ENCODE peak calls at places on chromosomes 11 and 22, in six cellular contexts. F, X, S, R, P and Z are unnamed samples.

GRCh38 chr22:49724893-49725489 is 102.7 kb downstream of the BRD1 start:
- DNase-seq in R (peak; percentile 46), F (peak; percentile 84), S (peak; percentile 92), X (peak; percentile 50), P (peak; percentile 64), Z (peak; percentile 81)

GRCh38 chr11:59182457-59183151 is 10.7 kb downstream of the DTX4 start:
- DNase-seq in S (no peak), R (peak; percentile 78), P (no peak), F (no peak), X (no peak), Z (peak; percentile 45)

GRCh38 chr11:61345170-61345610 is 12.2 kb downstream of the TKFC start:
- DNase-seq in F (no peak), X (no peak), P (no peak), R (no peak), S (no peak), Z (no peak)

GRCh38 chr11:47186076-47186936 is at the start of gene PACSIN3:
- DNase-seq in F (peak; percentile 78), P (peak; percentile 47), S (peak; percentile 63), X (peak; percentile 71), R (peak; percentile 61), Z (peak; percentile 28)

GRCh38 chr11:34773826-34774225 is 142.4 kb downstream of the APIP start:
- DNase-seq in P (no peak), R (no peak), X (no peak), F (no peak), S (no peak), Z (no peak)

GRCh38 chr11:15158351-15159015 is 43.8 kb downstream of the INSC start:
- DNase-seq in S (no peak), P (no peak), R (no peak), F (no peak), X (no peak), Z (no peak)

GRCh38 chr11:59669611-59670009 is 773 bp upstream of the PATL1 start:
- DNase-seq in P (no peak), R (peak; percentile 42), X (peak; percentile 53), F (peak; percentile 85), S (peak; percentile 33), Z (no peak)

GRCh38 chr11:134725939-134726639 is 314.0 kb upstream of the B3GAT1 start:
- DNase-seq in F (no peak), X (no peak), S (peak; percentile 30), R (peak; percentile 24), P (no peak), Z (no peak)

GRCh38 chr11:58494096-58494495 is 13.8 kb downstream of the OR5B21 start:
- DNase-seq in F (no peak), S (no peak), P (no peak), R (no peak), X (no peak), Z (no peak)

GRCh38 chr11:17013548-17014320 is 480 bp downstream of the PLEKHA7 start:
- DNase-seq in S (peak; percentile 33), F (peak; percentile 80), R (peak; percentile 56), X (no peak), P (no peak), Z (peak; percentile 11)

GRCh38 chr11:134662629-134663360 is 250.8 kb upstream of the B3GAT1 start:
- DNase-seq in X (no peak), F (no peak), P (no peak), S (no peak), R (no peak), Z (no peak)

GRCh38 chr11:128503231-128503991 is 83.9 kb downstream of the ETS1 start:
- DNase-seq in P (no peak), S (no peak), R (no peak), F (no peak), X (no peak), Z (peak; percentile 66)

GRCh38 chr22:39244496-39245129 is at the start of gene PDGFB:
- DNase-seq in F (no peak), R (peak; percentile 41), S (no peak), X (no peak), P (no peak), Z (no peak)

GRCh38 chr22:27111796-27112195 is 454.4 kb downstream of the MIAT start:
- DNase-seq in R (no peak), S (no peak), F (no peak), P (no peak), X (no peak), Z (no peak)

GRCh38 chr11:128351168-128351567 is 236.2 kb downstream of the ETS1 start:
- DNase-seq in R (no peak), F (no peak), X (no peak), P (no peak), S (no peak), Z (peak; percentile 20)

GRCh38 chr22:38923463-38924196 is 33.8 kb upstream of the APOBEC3A start:
- DNase-seq in F (peak; percentile 92), X (peak; percentile 80), R (peak; percentile 77), P (no peak), S (no peak), Z (no peak)

GRCh38 chr22:38831166-38831945 is 12.5 kb downstream of the NPTXR start:
- DNase-seq in S (no peak), X (no peak), F (no peak), R (no peak), P (no peak), Z (no peak)

DNA sequence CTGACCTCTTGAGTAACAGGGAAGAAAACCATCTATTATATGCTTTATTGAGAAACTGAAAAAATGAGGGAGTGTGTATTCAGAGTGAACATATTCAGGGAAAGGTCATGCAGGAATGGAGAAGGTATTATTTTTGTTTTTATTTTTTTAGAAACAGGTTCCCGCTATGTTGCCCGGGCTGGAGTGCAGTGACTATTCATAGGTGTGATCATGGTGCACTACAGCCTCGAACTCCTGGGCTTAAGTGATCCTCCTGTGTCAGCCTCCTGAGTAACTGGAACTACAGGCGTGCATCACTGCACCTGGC is 8.7 kb upstream of the RCE1 start:
- DNase-seq in R (no peak), S (no peak), F (no peak), P (no peak), X (no peak), Z (no peak)
- TF ChIP-seq CTCF in R (no peak), S (peak; percentile 47), F (no peak), P (no peak), X (peak; percentile 2), Z (no peak)

DNA sequence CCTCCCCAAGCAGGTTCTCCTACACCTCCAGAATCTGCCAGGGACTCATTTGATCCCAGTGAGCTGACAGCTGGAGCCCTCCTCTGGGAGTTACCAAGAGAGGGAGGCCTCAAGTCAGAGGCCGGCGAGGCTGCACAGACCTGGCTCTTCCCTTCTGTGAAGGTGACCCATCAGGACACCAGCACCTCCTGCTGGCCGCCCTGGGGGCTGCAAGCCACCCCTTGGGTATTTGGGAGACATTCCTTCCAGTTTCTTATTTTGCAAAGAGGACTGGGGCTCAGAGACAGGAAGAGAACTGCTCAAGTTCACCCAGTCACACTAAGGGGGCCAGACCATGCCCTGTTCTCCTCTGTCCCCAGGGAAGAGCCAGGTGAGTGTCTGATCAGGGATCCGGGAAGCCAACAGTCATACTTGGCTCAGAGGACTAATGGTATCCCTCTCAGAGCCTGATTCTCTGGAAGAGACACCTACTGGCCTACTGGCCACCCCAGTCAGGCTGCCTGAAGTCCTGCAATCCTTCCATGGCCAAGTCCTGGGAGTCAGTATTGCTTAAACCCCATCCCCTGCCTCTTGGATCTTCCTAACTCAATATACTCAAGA is 40.5 kb upstream of the RIC3 start:
- DNase-seq in R (no peak), F (no peak), X (no peak), P (peak; percentile 35), S (no peak), Z (peak; percentile 48)
- TF ChIP-seq CTCF in R (no peak), F (peak; percentile 27), X (peak; percentile 44), P (peak; percentile 89), S (peak; percentile 45), Z (peak; percentile 48)

DNA sequence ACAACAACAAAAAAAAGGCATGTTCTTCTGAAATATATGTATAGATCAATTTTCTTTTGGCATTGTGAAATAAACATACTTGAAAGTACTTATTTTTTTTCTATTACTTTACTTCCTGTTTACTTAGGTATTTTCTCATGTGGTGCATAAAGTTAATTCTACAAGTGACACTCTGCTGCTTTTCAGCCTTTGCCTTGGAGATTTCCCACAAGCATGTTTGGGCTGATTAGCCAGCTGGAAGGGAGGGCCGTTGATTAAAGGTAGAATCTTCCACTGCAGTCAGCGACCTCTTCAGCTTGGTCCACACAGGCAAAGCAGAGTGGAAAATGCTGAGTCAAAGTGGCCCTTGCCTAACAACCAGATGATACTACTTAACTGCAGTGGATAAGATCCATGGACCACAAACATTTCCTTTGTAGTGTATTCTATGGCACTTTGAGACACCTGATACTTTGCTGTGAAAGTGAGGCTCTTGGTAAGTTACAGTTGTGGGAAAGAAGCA is 176.0 kb downstream of the ARHGAP42 start:
- DNase-seq in X (no peak), F (peak; percentile 26), R (no peak), S (no peak), P (no peak), Z (peak; percentile 6)
- TF ChIP-seq CTCF in X (no peak), F (no peak), R (no peak), S (no peak), P (peak; percentile 15), Z (no peak)

GRCh38 chr11:94593030-94593429 is 25.9 kb downstream of the PIWIL4 start:
- DNase-seq in F (no peak), R (no peak), X (no peak), S (no peak), P (peak; percentile 24), Z (no peak)

GRCh38 chr11:94595061-94595460 is 27.9 kb downstream of the PIWIL4 start:
- DNase-seq in P (no peak), S (no peak), F (no peak), R (no peak), X (no peak), Z (no peak)

GRCh38 chr11:94602430-94603372 is 35.5 kb downstream of the PIWIL4 start:
- DNase-seq in P (peak; percentile 42), F (no peak), R (peak; percentile 65), X (peak; percentile 39), S (peak; percentile 73), Z (no peak)

GRCh38 chr11:94599510-94599909 is 32.3 kb downstream of the PIWIL4 start:
- DNase-seq in F (no peak), S (no peak), X (no peak), P (no peak), R (no peak), Z (no peak)

DNA sequence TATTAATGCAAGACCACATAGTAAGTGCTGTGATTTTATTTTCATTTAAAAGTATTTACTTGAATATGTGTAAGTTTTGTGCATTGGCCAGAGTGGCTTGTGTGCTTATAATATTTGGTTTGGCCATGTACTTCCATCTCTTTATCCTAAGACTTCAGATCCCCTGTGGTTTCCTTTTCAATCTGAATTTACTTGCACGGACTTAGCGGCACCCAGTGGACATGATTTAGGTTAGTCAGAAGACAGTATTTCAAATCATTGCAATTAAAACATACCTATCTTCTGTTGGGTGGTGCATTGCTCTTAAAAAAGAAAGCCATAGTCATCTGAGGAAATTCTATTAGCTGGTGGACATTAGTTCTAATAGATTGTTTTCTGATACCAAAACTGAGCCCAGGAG is 30.7 kb downstream of the PIWIL4 start:
- DNase-seq in F (no peak), X (no peak), P (no peak), S (no peak), R (no peak), Z (peak; percentile 1)
- TF ChIP-seq CTCF in F (peak; percentile 38), X (no peak), P (peak; percentile 11), S (no peak), R (no peak), Z (no peak)